ENCODE peak calls at places on chromosomes 6 and 20, in nine cellular contexts. One of them, this sample, is unnamed.

GRCh38 chr6:6713660-6714446 is 125.3 kb downstream of the LY86 start:
- DNase-seq in activated CD8-positive, alpha-beta memory T cell treated with anti-CD3 and anti-CD28 coated beads for 4 hours: no peak
- DNase-seq in HuH-7: no peak
- DNase-seq in NCI-H1694 treated with DMSO at 0.1 percent for 48 hours: no peak
- DNase-seq in LHCN-M2: peak; percentile 32
- DNase-seq in A172: peak; percentile 33
- DNase-seq in NCI-H460: no peak
- DNase-seq in GM03348: peak; percentile 86
- DNase-seq in MV-4-11: peak; percentile 18
- DNase-seq in this sample: no peak

GRCh38 chr20:11686900-11687543 is 230.7 kb upstream of the BTBD3 start:
- DNase-seq in activated CD8-positive, alpha-beta memory T cell treated with anti-CD3 and anti-CD28 coated beads for 4 hours: no peak
- DNase-seq in HuH-7: no peak
- DNase-seq in NCI-H1694 treated with DMSO at 0.1 percent for 48 hours: no peak
- DNase-seq in LHCN-M2: peak; percentile 20
- DNase-seq in A172: no peak
- DNase-seq in NCI-H460: no peak
- DNase-seq in GM03348: peak; percentile 36
- DNase-seq in MV-4-11: no peak
- DNase-seq in this sample: peak; percentile 32

GRCh38 chr20:327946-328563 is 2.7 kb downstream of the SOX12 start:
- DNase-seq in activated CD8-positive, alpha-beta memory T cell treated with anti-CD3 and anti-CD28 coated beads for 4 hours: no peak
- DNase-seq in HuH-7: no peak
- DNase-seq in NCI-H1694 treated with DMSO at 0.1 percent for 48 hours: no peak
- DNase-seq in LHCN-M2: no peak
- DNase-seq in A172: no peak
- DNase-seq in NCI-H460: no peak
- DNase-seq in GM03348: peak; percentile 25
- DNase-seq in MV-4-11: no peak
- DNase-seq in this sample: no peak

GRCh38 chr20:35756404-35756803 is 14.3 kb upstream of the RBM39 start:
- DNase-seq in activated CD8-positive, alpha-beta memory T cell treated with anti-CD3 and anti-CD28 coated beads for 4 hours: no peak
- DNase-seq in HuH-7: no peak
- DNase-seq in NCI-H1694 treated with DMSO at 0.1 percent for 48 hours: no peak
- DNase-seq in LHCN-M2: no peak
- DNase-seq in A172: no peak
- DNase-seq in NCI-H460: no peak
- DNase-seq in GM03348: no peak
- DNase-seq in MV-4-11: no peak
- DNase-seq in this sample: no peak

GRCh38 chr6:148935705-148936306 is 189.0 kb downstream of the UST start:
- DNase-seq in activated CD8-positive, alpha-beta memory T cell treated with anti-CD3 and anti-CD28 coated beads for 4 hours: no peak
- DNase-seq in HuH-7: no peak
- DNase-seq in NCI-H1694 treated with DMSO at 0.1 percent for 48 hours: no peak
- DNase-seq in LHCN-M2: peak; percentile 85
- DNase-seq in A172: peak; percentile 46
- DNase-seq in NCI-H460: no peak
- DNase-seq in GM03348: no peak
- DNase-seq in MV-4-11: no peak
- DNase-seq in this sample: no peak

GRCh38 chr20:41290804-41291389 is 26.6 kb downstream of the ZHX3 start:
- DNase-seq in activated CD8-positive, alpha-beta memory T cell treated with anti-CD3 and anti-CD28 coated beads for 4 hours: no peak
- DNase-seq in HuH-7: no peak
- DNase-seq in NCI-H1694 treated with DMSO at 0.1 percent for 48 hours: no peak
- DNase-seq in LHCN-M2: no peak
- DNase-seq in A172: no peak
- DNase-seq in NCI-H460: no peak
- DNase-seq in GM03348: no peak
- DNase-seq in MV-4-11: peak; percentile 68
- DNase-seq in this sample: no peak

GRCh38 chr20:38766071-38766470 is 17.8 kb downstream of the ACTR5 start:
- DNase-seq in activated CD8-positive, alpha-beta memory T cell treated with anti-CD3 and anti-CD28 coated beads for 4 hours: no peak
- DNase-seq in HuH-7: no peak
- DNase-seq in NCI-H1694 treated with DMSO at 0.1 percent for 48 hours: no peak
- DNase-seq in LHCN-M2: no peak
- DNase-seq in A172: no peak
- DNase-seq in NCI-H460: no peak
- DNase-seq in GM03348: no peak
- DNase-seq in MV-4-11: no peak
- DNase-seq in this sample: no peak

GRCh38 chr6:34674268-34674639 is 22.3 kb downstream of the ILRUN start:
- DNase-seq in activated CD8-positive, alpha-beta memory T cell treated with anti-CD3 and anti-CD28 coated beads for 4 hours: no peak
- DNase-seq in HuH-7: peak; percentile 36
- DNase-seq in NCI-H1694 treated with DMSO at 0.1 percent for 48 hours: no peak
- DNase-seq in LHCN-M2: no peak
- DNase-seq in A172: no peak
- DNase-seq in NCI-H460: no peak
- DNase-seq in GM03348: no peak
- DNase-seq in MV-4-11: no peak
- DNase-seq in this sample: no peak

GRCh38 chr6:65202738-65203137 is 504.3 kb downstream of the EYS start:
- DNase-seq in activated CD8-positive, alpha-beta memory T cell treated with anti-CD3 and anti-CD28 coated beads for 4 hours: no peak
- DNase-seq in HuH-7: no peak
- DNase-seq in NCI-H1694 treated with DMSO at 0.1 percent for 48 hours: no peak
- DNase-seq in LHCN-M2: no peak
- DNase-seq in A172: no peak
- DNase-seq in NCI-H460: no peak
- DNase-seq in GM03348: no peak
- DNase-seq in MV-4-11: no peak
- DNase-seq in this sample: no peak

GRCh38 chr6:24146871-24147270 is 20.9 kb downstream of the NRSN1 start:
- DNase-seq in activated CD8-positive, alpha-beta memory T cell treated with anti-CD3 and anti-CD28 coated beads for 4 hours: no peak
- DNase-seq in HuH-7: no peak
- DNase-seq in NCI-H1694 treated with DMSO at 0.1 percent for 48 hours: no peak
- DNase-seq in LHCN-M2: no peak
- DNase-seq in A172: no peak
- DNase-seq in NCI-H460: no peak
- DNase-seq in GM03348: no peak
- DNase-seq in MV-4-11: no peak
- DNase-seq in this sample: no peak

GRCh38 chr6:164911151-164911550 is 398.3 kb downstream of the C6orf118 start:
- DNase-seq in activated CD8-positive, alpha-beta memory T cell treated with anti-CD3 and anti-CD28 coated beads for 4 hours: no peak
- DNase-seq in HuH-7: no peak
- DNase-seq in NCI-H1694 treated with DMSO at 0.1 percent for 48 hours: no peak
- DNase-seq in LHCN-M2: no peak
- DNase-seq in A172: no peak
- DNase-seq in NCI-H460: no peak
- DNase-seq in GM03348: no peak
- DNase-seq in MV-4-11: no peak
- DNase-seq in this sample: no peak

This sample was measured in mucosa of gallbladder.